ENCODE peak calls at places on chromosomes 13 and 19, in nine cellular contexts. T is T-helper 17 cell; Q is effector CD4-positive, alpha-beta T cell; M is activated T-cell treated with anti-CD3 and anti-CD28 coated beads, Interleukin-2, amount 50 U/mL, for 72 hours; X is hippocampal formation; Z is iris pigment epithelial cell; C is upper lobe of right lung; K is naive thymus-derived CD8-positive, alpha-beta T cell; W is kidney epithelial cell. S is an unnamed sample.

GRCh38 chr19:43300206-43300605 is 30.9 kb upstream of the PSG9 start:
- DNase-seq in T (no peak), Q (no peak), M (no peak), X (no peak), Z (no peak), C (no peak), K (no peak), W (no peak), S (no peak)

GRCh38 chr13:45269204-45269603 is 68.4 kb upstream of the KCTD4 start:
- DNase-seq in T (no peak), Q (no peak), M (no peak), X (no peak), Z (peak), C (no peak), K (no peak), W (no peak), S (no peak)

GRCh38 chr13:55654243-55654642 is 1486.5 kb upstream of the PRR20A start:
- DNase-seq in T (no peak), Q (no peak), M (no peak), X (no peak), Z (no peak), C (no peak), K (no peak), W (no peak), S (no peak)

GRCh38 chr19:50898018-50898417 is 13.2 kb downstream of the KLK4 start:
- DNase-seq in T (no peak), Q (no peak), M (no peak), X (no peak), Z (no peak), C (no peak), K (no peak), W (no peak), S (no peak)

GRCh38 chr19:50567052-50567841 is 988 bp downstream of the LRRC4B start:
- DNase-seq in T (no peak), Q (no peak), M (no peak), X (no peak), Z (no peak), C (no peak), K (no peak), W (no peak), S (peak)

GRCh38 chr13:84574851-84575250 is 692.6 kb upstream of the SLITRK1 start:
- DNase-seq in T (no peak), Q (no peak), M (no peak), X (peak), Z (peak), C (no peak), K (no peak), W (no peak), S (no peak)

GRCh38 chr19:37251308-37252229 is 33.6 kb downstream of the ZNF383 start:
- DNase-seq in T (no peak), Q (peak), M (peak), X (peak), Z (peak), C (peak), K (no peak), W (peak), S (peak)

GRCh38 chr13:79519252-79519651 is 38.3 kb downstream of the NDFIP2 start:
- DNase-seq in T (no peak), Q (no peak), M (no peak), X (no peak), Z (peak), C (no peak), K (no peak), W (no peak), S (no peak)

GRCh38 chr13:76667551-76667950 is 218.7 kb downstream of the KCTD12 start:
- DNase-seq in T (no peak), Q (no peak), M (peak), X (no peak), Z (peak), C (no peak), K (peak), W (no peak), S (no peak)

GRCh38 chr19:10395436-10395835 is 7.9 kb downstream of the CDC37 start:
- DNase-seq in T (no peak), Q (no peak), M (no peak), X (no peak), Z (no peak), C (no peak), K (no peak), W (no peak), S (no peak)

GRCh38 chr13:76879211-76879875 is 6.9 kb downstream of the KCTD12 start:
- DNase-seq in T (no peak), Q (peak), M (peak), X (peak), Z (peak), C (peak), K (peak), W (no peak), S (no peak)

GRCh38 chr13:75330770-75331169 is 151.2 kb downstream of the TBC1D4 start:
- DNase-seq in T (no peak), Q (no peak), M (no peak), X (no peak), Z (no peak), C (no peak), K (no peak), W (no peak), S (no peak)

GRCh38 chr19:3233831-3234230 is 9.4 kb downstream of the CELF5 start:
- DNase-seq in T (no peak), Q (no peak), M (no peak), X (no peak), Z (no peak), C (no peak), K (no peak), W (no peak), S (no peak)

GRCh38 chr13:30088312-30088855 is 219.0 kb downstream of the KATNAL1 start:
- DNase-seq in T (no peak), Q (no peak), M (no peak), X (no peak), Z (no peak), C (no peak), K (no peak), W (no peak), S (no peak)

GRCh38 chr13:49062297-49062896 is 86.7 kb downstream of the FNDC3A start:
- DNase-seq in T (no peak), Q (no peak), M (no peak), X (no peak), Z (no peak), C (no peak), K (no peak), W (no peak), S (no peak)

GRCh38 chr19:18023596-18024212 is 15.7 kb downstream of the ARRDC2 start:
- DNase-seq in T (peak), Q (peak), M (no peak), X (no peak), Z (peak), C (peak), K (peak), W (no peak), S (peak)

GRCh38 chr19:7869910-7870511 is 4.2 kb downstream of the PRR36 start:
- DNase-seq in T (no peak), Q (peak), M (peak), X (peak), Z (no peak), C (peak), K (peak), W (no peak), S (no peak)

GRCh38 chr13:26529441-26529840 is 28.0 kb upstream of the WASF3 start:
- DNase-seq in T (no peak), Q (no peak), M (peak), X (no peak), Z (peak), C (no peak), K (no peak), W (peak), S (no peak)

GRCh38 chr13:67273001-67273400 is 42.9 kb upstream of the PCDH9 start:
- DNase-seq in T (no peak), Q (no peak), M (no peak), X (no peak), Z (peak), C (no peak), K (no peak), W (no peak), S (no peak)

GRCh38 chr13:52158629-52159158 is 703 bp downstream of the NEK3 start:
- DNase-seq in T (no peak), Q (no peak), M (no peak), X (no peak), Z (peak), C (no peak), K (no peak), W (no peak), S (no peak)

GRCh38 chr13:113506025-113506685 is 15.6 kb upstream of the DCUN1D2 start:
- DNase-seq in T (no peak), Q (no peak), M (no peak), X (no peak), Z (no peak), C (no peak), K (no peak), W (no peak), S (no peak)

GRCh38 chr13:113534236-113534860 is 43.8 kb upstream of the DCUN1D2 start:
- DNase-seq in T (no peak), Q (no peak), M (no peak), X (no peak), Z (no peak), C (peak), K (no peak), W (no peak), S (no peak)

GRCh38 chr13:113064000-113064533 is 41.5 kb upstream of the F7 start:
- DNase-seq in T (no peak), Q (no peak), M (no peak), X (no peak), Z (no peak), C (no peak), K (no peak), W (no peak), S (no peak)

GRCh38 chr19:49552749-49553148 is 24.9 kb downstream of the RCN3 start:
- DNase-seq in T (no peak), Q (no peak), M (no peak), X (no peak), Z (no peak), C (no peak), K (peak), W (no peak), S (no peak)

GRCh38 chr19:13781547-13781946 is 7.3 kb downstream of the C19orf53 start:
- DNase-seq in T (no peak), Q (no peak), M (no peak), X (no peak), Z (peak), C (peak), K (no peak), W (no peak), S (peak)

GRCh38 chr19:10927691-10928562 is 512 bp downstream of the YIPF2 start:
- DNase-seq in T (no peak), Q (no peak), M (peak), X (no peak), Z (no peak), C (no peak), K (no peak), W (no peak), S (no peak)

GRCh38 chr19:29263305-29264080 is 50.5 kb upstream of the UQCRFS1 start:
- DNase-seq in T (peak), Q (peak), M (peak), X (no peak), Z (peak), C (no peak), K (peak), W (no peak), S (no peak)

GRCh38 chr13:76027131-76027530 is 391.0 kb downstream of the LMO7 start:
- DNase-seq in T (no peak), Q (no peak), M (no peak), X (no peak), Z (no peak), C (no peak), K (no peak), W (no peak), S (no peak)

GRCh38 chr13:111399776-111400505 is 79.5 kb downstream of the TEX29 start:
- DNase-seq in T (no peak), Q (no peak), M (no peak), X (no peak), Z (no peak), C (peak), K (no peak), W (no peak), S (no peak)

GRCh38 chr19:45138303-45138751 is 22.5 kb downstream of the NKPD1 start:
- DNase-seq in T (no peak), Q (no peak), M (no peak), X (no peak), Z (no peak), C (no peak), K (no peak), W (no peak), S (no peak)

GRCh38 chr13:90709329-90709728 is 638.2 kb upstream of the MIR17HG start:
- DNase-seq in T (no peak), Q (no peak), M (no peak), X (no peak), Z (no peak), C (no peak), K (no peak), W (no peak), S (no peak)

GRCh38 chr19:10104665-10105221 is 1.4 kb upstream of the PPAN start:
- DNase-seq in T (peak), Q (peak), M (peak), X (no peak), Z (no peak), C (no peak), K (peak), W (no peak), S (no peak)

GRCh38 chr13:27854606-27855005 is 62.3 kb downstream of the GSX1 start:
- DNase-seq in T (no peak), Q (no peak), M (no peak), X (no peak), Z (no peak), C (no peak), K (no peak), W (no peak), S (no peak)

GRCh38 chr13:40275636-40276035 is 390.8 kb downstream of the FOXO1 start:
- DNase-seq in T (no peak), Q (no peak), M (no peak), X (no peak), Z (peak), C (no peak), K (no peak), W (no peak), S (no peak)

GRCh38 chr13:112845511-112846144 is 123.4 kb upstream of the MCF2L start:
- DNase-seq in T (no peak), Q (no peak), M (no peak), X (no peak), Z (no peak), C (no peak), K (no peak), W (no peak), S (no peak)

GRCh38 chr19:18496167-18496979 is 25.5 kb downstream of the ELL start:
- DNase-seq in T (peak), Q (peak), M (peak), X (no peak), Z (peak), C (peak), K (peak), W (peak), S (no peak)

GRCh38 chr19:40611096-40611495 is 9.9 kb downstream of the LTBP4 start:
- DNase-seq in T (peak), Q (no peak), M (no peak), X (no peak), Z (no peak), C (peak), K (no peak), W (no peak), S (no peak)

GRCh38 chr19:16516923-16517610 is 20.9 kb downstream of the C19orf44 start:
- DNase-seq in T (no peak), Q (no peak), M (no peak), X (no peak), Z (no peak), C (no peak), K (no peak), W (no peak), S (no peak)

GRCh38 chr13:88464851-88465250 is 793.7 kb downstream of the SLITRK5 start:
- DNase-seq in T (no peak), Q (no peak), M (no peak), X (no peak), Z (no peak), C (no peak), K (no peak), W (no peak), S (no peak)

GRCh38 chr13:62320129-62320724 is 904.6 kb upstream of the PCDH20 start:
- DNase-seq in T (no peak), Q (no peak), M (no peak), X (peak), Z (peak), C (no peak), K (no peak), W (peak), S (no peak)

S was measured in hypothalamus.